ENCODE peak calls at places on chromosome 1, in seven cellular contexts. W is effector CD4-positive, alpha-beta T cell; T is upper lobe of right lung; Y is activated CD8-positive, alpha-beta memory T cell treated with anti-CD3 and anti-CD28 coated beads, Interleukin-2, amount 50 U/mL, for 48 hours; B is endothelial cell of umbilical vein; A is lung; I is CD4-positive, CD25-positive, alpha-beta regulatory T cell. V is an unnamed sample.
A peak's percentile ranks its signal among the peaks of the same experiment; 100 is the strongest.

GRCh38 chr1:10771789-10772188 is 24.7 kb downstream of the CASZ1 start:
- DNase-seq in A (no peak), W (no peak), T (no peak), I (no peak), B (no peak), Y (no peak), V (no peak)

GRCh38 chr1:3645666-3646355 is 4.1 kb downstream of the WRAP73 start:
- DNase-seq in B (no peak), A (no peak), Y (no peak), W (no peak), I (no peak), T (peak; percentile 39), V (no peak)

GRCh38 chr1:85692730-85693314 is 15.4 kb downstream of the ZNHIT6 start:
- DNase-seq in T (no peak), W (no peak), I (no peak), A (no peak), Y (no peak), B (peak; percentile 60), V (no peak)

GRCh38 chr1:120178799-120179419 is 2.6 kb upstream of the SEC22B start:
- DNase-seq in I (no peak), Y (no peak), B (no peak), W (no peak), T (no peak), A (no peak), V (no peak)

GRCh38 chr1:112386024-112386723 is 9.8 kb upstream of the CTTNBP2NL start:
- DNase-seq in Y (no peak), W (no peak), I (no peak), A (no peak), T (no peak), B (no peak), V (no peak)

GRCh38 chr1:180170569-180170968 is 15.9 kb downstream of the QSOX1 start:
- DNase-seq in B (no peak), W (no peak), T (peak; percentile 30), Y (no peak), A (no peak), I (no peak), V (no peak)

GRCh38 chr1:4978660-4979390 is 324.4 kb downstream of the AJAP1 start:
- DNase-seq in Y (no peak), B (no peak), T (no peak), I (no peak), A (no peak), W (no peak), V (no peak)

GRCh38 chr1:89503690-89504089 is 20.9 kb upstream of the LRRC8B start:
- DNase-seq in I (no peak), B (no peak), T (no peak), A (no peak), Y (no peak), W (no peak), V (no peak)

GRCh38 chr1:200838676-200839445 is 33.9 kb upstream of the GPR25 start:
- DNase-seq in Y (no peak), A (no peak), I (no peak), T (no peak), B (no peak), W (no peak), V (no peak)

GRCh38 chr1:184597652-184598357 is 156.9 kb downstream of the EDEM3 start:
- DNase-seq in B (peak; percentile 20), T (no peak), Y (no peak), A (no peak), I (no peak), W (no peak), V (no peak)

GRCh38 chr1:18536943-18537342 is 56.2 kb downstream of the KLHDC7A start:
- DNase-seq in I (no peak), W (no peak), Y (peak; percentile 18), T (peak; percentile 30), A (no peak), B (no peak), V (no peak)

GRCh38 chr1:25197235-25197930 is 34.9 kb downstream of the SYF2 start:
- DNase-seq in A (no peak), I (no peak), Y (no peak), B (no peak), T (no peak), W (no peak), V (no peak)

GRCh38 chr1:206484901-206485300 is 14.6 kb downstream of the IKBKE start:
- DNase-seq in Y (no peak), T (no peak), W (no peak), I (no peak), B (no peak), A (no peak), V (no peak)

GRCh38 chr1:116709666-116710167 is 42.2 kb upstream of the IGSF3 start:
- DNase-seq in A (no peak), W (no peak), I (no peak), Y (no peak), B (no peak), T (no peak), V (no peak)

GRCh38 chr1:221912230-221912629 is 170.3 kb upstream of the DUSP10 start:
- DNase-seq in A (no peak), Y (no peak), B (no peak), I (no peak), W (no peak), T (no peak), V (no peak)

GRCh38 chr1:36161656-36162531 is 5.9 kb downstream of the MAP7D1 start:
- DNase-seq in A (peak; percentile 75), Y (peak; percentile 73), I (peak; percentile 58), T (peak; percentile 83), B (peak; percentile 31), W (peak; percentile 33), V (no peak)

GRCh38 chr1:76901158-76901767 is 34.0 kb downstream of the ST6GALNAC5 start:
- DNase-seq in I (peak; percentile 19), Y (peak; percentile 54), A (no peak), T (no peak), W (peak; percentile 3), B (peak; percentile 41), V (no peak)

GRCh38 chr1:178510155-178510554 is 2.8 kb upstream of the TEX35 start:
- DNase-seq in W (no peak), Y (no peak), I (no peak), T (no peak), B (no peak), A (no peak), V (no peak)

GRCh38 chr1:109621402-109622101 is 1.9 kb downstream of the AMPD2 start:
- DNase-seq in B (no peak), A (no peak), W (no peak), T (no peak), Y (peak; percentile 56), I (no peak), V (peak; percentile 56)

GRCh38 chr1:182602945-182603645 is 1.1 kb downstream of the RGS16 start:
- DNase-seq in T (peak; percentile 70), B (no peak), W (no peak), I (peak; percentile 19), A (peak; percentile 68), Y (no peak), V (no peak)

GRCh38 chr1:53182688-53183276 is 13.8 kb upstream of the CPT2 start:
- DNase-seq in T (no peak), A (no peak), I (no peak), Y (no peak), B (no peak), W (no peak), V (no peak)

V was measured in right atrium auricular region.